ENCODE peak calls at places on chromosomes 12 and 14, in ten cellular contexts. O is astrocyte of the cerebellum, F is right atrium auricular region, N is AG04450, J is colonic mucosa, P is lower leg skin, R is cardiac fibroblast, X is HepG2, L is fibroblast of lung, Y is brain microvascular endothelial cell. E is an unnamed sample.

GRCh38 chr12:24591079-24591626 is 357.7 kb downstream of the BCAT1 start:
- DNase-seq in O (no peak), F (no peak), N (no peak), J (no peak), P (no peak), R (no peak), X (no peak), L (no peak), Y (no peak), E (no peak)

GRCh38 chr12:128339121-128339520 is 72.2 kb downstream of the TMEM132C start:
- DNase-seq in O (no peak), F (no peak), N (no peak), J (no peak), P (no peak), R (peak; percentile 17), X (no peak), L (no peak), Y (no peak), E (no peak)

GRCh38 chr12:53344824-53345485 is 8.8 kb upstream of the SP7 start:
- DNase-seq in O (peak; percentile 44), F (peak; percentile 84), N (peak; percentile 33), J (peak; percentile 69), P (peak; percentile 95), R (peak; percentile 82), X (peak; percentile 54), L (peak; percentile 71), Y (peak; percentile 63), E (no peak)

GRCh38 chr12:6416596-6416995 is 28.2 kb upstream of the CD27 start:
- DNase-seq in O (no peak), F (peak; percentile 52), N (no peak), J (no peak), P (no peak), R (no peak), X (no peak), L (no peak), Y (no peak), E (no peak)

GRCh38 chr12:65203376-65203775 is 34.0 kb downstream of the LEMD3 start:
- DNase-seq in O (no peak), F (no peak), N (no peak), J (no peak), P (no peak), R (no peak), X (no peak), L (no peak), Y (no peak), E (no peak)

GRCh38 chr14:68796418-68797101 is 3.7 kb upstream of the ZFP36L1 start:
- DNase-seq in O (no peak), F (peak; percentile 57), N (no peak), J (no peak), P (peak; percentile 80), R (peak; percentile 31), X (no peak), L (no peak), Y (no peak), E (no peak)

GRCh38 chr12:106976668-106977067 is 10.3 kb downstream of the MTERF2 start:
- DNase-seq in O (no peak), F (no peak), N (no peak), J (no peak), P (no peak), R (no peak), X (no peak), L (peak; percentile 45), Y (no peak), E (no peak)

GRCh38 chr12:124694250-124694649 is 126.8 kb upstream of the NCOR2 start:
- DNase-seq in O (no peak), F (no peak), N (no peak), J (no peak), P (no peak), R (no peak), X (no peak), L (no peak), Y (no peak), E (no peak)

GRCh38 chr12:47910486-47910885 is 5.7 kb upstream of the VDR start:
- DNase-seq in O (no peak), F (no peak), N (no peak), J (peak; percentile 17), P (no peak), R (peak; percentile 77), X (no peak), L (peak; percentile 9), Y (no peak), E (no peak)

GRCh38 chr14:104757238-104757585 is 4.3 kb downstream of the SIVA1 start:
- DNase-seq in O (no peak), F (no peak), N (no peak), J (no peak), P (no peak), R (no peak), X (no peak), L (no peak), Y (no peak), E (no peak)

GRCh38 chr14:104756477-104757237 is 3.7 kb downstream of the SIVA1 start:
- DNase-seq in O (no peak), F (no peak), N (no peak), J (no peak), P (no peak), R (no peak), X (no peak), L (no peak), Y (no peak), E (no peak)

GRCh38 chr14:104753528-104754212 is 723 bp downstream of the SIVA1 start:
- DNase-seq in O (no peak), F (no peak), N (no peak), J (peak; percentile 41), P (no peak), R (no peak), X (no peak), L (peak; percentile 9), Y (no peak), E (no peak)

GRCh38 chr14:104754213-104754851 is 1.4 kb downstream of the SIVA1 start:
- DNase-seq in O (no peak), F (no peak), N (no peak), J (no peak), P (no peak), R (no peak), X (no peak), L (no peak), Y (no peak), E (no peak)

DNA sequence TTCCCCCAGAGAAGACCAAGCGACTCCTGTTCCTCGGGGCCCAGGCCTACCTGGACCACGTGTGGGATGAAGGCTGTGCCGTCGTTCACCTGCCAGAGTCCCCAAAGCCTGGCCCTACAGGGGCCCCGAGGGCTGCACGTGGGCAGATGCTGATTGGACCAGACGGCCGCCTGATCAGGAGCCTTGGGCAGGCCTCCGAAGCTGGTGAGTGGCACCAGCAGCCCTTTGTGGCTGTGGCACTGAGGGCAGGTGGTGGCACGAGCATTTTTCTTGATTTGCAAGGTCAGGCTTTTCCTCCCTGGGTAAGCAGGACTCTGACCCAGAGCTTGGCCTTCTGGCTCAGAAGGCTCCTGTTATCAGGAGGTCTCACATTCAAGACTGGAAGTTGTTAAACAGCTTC is 2.7 kb downstream of the SIVA1 start:
- DNase-seq in O (no peak), F (no peak), N (no peak), J (no peak), P (no peak), R (no peak), X (no peak), L (no peak), Y (no peak), E (no peak)
- H3K4me3 ChIP-seq in O (no peak overlapping the region), F (no peak overlapping the region), N (no peak overlapping the region), J (no peak overlapping the region), P (no peak overlapping the region), R (no peak overlapping the region), X (no peak overlapping the region), L (no peak overlapping the region), Y (no peak overlapping the region), E (no peak overlapping the region)

DNA sequence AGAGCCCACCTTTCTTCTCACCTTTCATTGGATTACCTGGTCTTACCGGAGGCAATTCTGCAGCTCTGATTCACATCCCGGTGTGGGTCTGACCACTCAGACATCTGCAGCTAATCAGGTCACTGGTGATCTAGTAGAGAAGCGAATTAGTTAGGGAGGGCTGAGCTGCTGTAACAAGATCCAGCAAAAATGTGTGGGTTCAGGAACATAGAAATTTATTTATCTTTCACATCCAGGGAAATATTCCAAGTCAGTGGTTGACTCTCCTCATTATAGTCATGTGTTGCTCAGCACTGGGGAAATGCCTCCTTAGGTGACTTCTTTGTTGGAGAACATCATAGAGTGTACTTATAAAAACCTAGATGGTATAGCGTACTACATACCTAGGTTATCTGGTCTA is 218.7 kb upstream of the PELI2 start:
- DNase-seq in O (peak; percentile 78), F (no peak), N (peak; percentile 13), J (no peak), P (no peak), R (no peak), X (no peak), L (peak; percentile 80), Y (no peak), E (no peak)
- TF ChIP-seq CTCF in O (no peak), F (no peak), N (no peak), J (no peak), P (no peak), R (no peak), X (no peak), L (no peak), Y (no peak), E (no peak)

DNA sequence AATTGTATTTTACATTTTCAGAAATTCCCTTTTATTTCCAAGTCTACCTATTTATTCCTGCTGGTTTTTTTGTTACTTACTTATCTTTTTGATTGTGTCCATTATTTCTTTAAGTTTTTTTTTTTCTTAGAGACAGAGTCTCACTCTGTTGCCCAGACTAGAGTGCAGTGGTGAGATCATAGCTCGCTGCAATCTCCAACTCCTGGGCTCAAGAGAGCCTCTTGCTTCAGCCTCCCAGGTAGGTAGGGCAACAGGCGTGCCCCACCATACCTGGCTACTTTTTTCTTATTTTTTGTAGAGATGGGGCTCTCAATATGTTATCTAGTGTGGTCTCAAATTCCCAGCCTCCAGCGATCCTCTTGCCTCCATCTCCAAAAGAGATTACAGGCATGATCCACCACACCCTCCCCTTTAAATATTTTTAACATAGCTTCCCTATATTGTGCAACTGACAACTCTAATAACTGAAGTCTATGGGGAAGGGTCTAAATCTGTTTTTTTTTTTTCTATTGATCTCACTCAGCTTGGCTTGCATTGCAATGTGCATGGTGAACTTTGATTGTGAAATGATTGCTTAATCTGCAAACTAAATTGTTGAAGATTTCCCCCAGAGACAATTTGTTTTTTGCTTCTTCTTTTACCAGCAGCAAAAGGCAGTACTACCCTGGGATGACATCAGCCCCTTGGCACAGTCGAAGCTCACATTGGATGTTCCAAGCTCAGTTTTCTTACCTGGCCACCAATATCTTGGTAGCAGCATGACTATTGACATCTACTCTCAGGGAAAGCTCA is 25.7 kb upstream of the COCH start:
- DNase-seq in O (no peak), F (no peak), N (no peak), J (no peak), P (no peak), R (no peak), X (peak; percentile 35), L (no peak), Y (no peak), E (no peak)
- H3K4me3 ChIP-seq in O (no peak overlapping the region), F (no peak overlapping the region), N (no peak overlapping the region), J (no peak overlapping the region), P (no peak overlapping the region), R (no peak overlapping the region), X (no peak overlapping the region), L (no peak overlapping the region), Y (no peak overlapping the region), E (no peak overlapping the region)

DNA sequence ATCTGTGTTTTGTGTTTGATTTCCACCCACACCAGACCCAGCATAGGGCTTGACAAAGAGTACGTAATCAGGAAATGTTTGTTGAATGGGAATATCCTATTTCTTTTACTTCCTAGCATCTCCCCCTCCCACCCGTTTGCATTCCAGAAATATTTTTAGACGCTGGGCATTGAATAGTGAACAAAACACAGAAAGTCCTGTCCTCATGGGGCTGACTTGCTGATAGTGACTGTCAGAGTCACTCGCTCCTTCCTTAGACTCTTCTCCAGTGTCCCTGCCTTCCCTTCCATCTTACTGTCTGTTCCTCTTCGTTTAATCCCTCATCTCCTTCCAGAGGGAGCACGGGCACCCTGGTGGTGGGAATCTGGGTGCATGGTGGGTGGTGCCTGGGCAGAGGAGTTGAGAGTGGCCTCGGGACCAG is 53.6 kb downstream of the SLC25A47 start:
- DNase-seq in O (no peak), F (no peak), N (no peak), J (no peak), P (no peak), R (peak; percentile 46), X (peak; percentile 44), L (peak; percentile 40), Y (no peak), E (no peak)
- TF ChIP-seq CTCF in O (no peak), F (no peak), N (peak; percentile 52), J (no peak), P (no peak), R (peak; percentile 38), X (peak; percentile 32), L (peak; percentile 23), Y (peak; percentile 56), E (peak; percentile 32)